ENCODE peak calls at places on chromosomes 16 and 17, in four cellular contexts. V is choroid plexus epithelial cell; H is CD4-positive, alpha-beta memory T cell; N is AG09309. W is an unnamed sample.

GRCh38 chr17:36862116-36862920 is 75.0 kb upstream of the LHX1 start:
- DNase-seq in V (no peak), H (no peak), N (no peak), W (no peak)

GRCh38 chr16:4307215-4308037 is 8.4 kb upstream of the GLIS2 start:
- DNase-seq in V (peak), H (peak), N (peak), W (peak)

GRCh38 chr16:48117217-48118105 is 38.3 kb downstream of the ABCC12 start:
- DNase-seq in V (peak), H (peak), N (no peak), W (peak)

GRCh38 chr17:19354123-19354522 is 8.4 kb downstream of the B9D1 start:
- DNase-seq in V (peak), H (no peak), N (peak), W (no peak)

GRCh38 chr16:87550510-87550961 is 51.8 kb upstream of the JPH3 start:
- DNase-seq in V (no peak), H (peak), N (no peak), W (peak)

GRCh38 chr16:73019456-73020362 is 28.2 kb downstream of the ZFHX3 start:
- DNase-seq in V (peak), H (no peak), N (no peak), W (no peak)

GRCh38 chr16:50924759-50925545 is 183.1 kb downstream of the CYLD start:
- DNase-seq in V (no peak), H (no peak), N (no peak), W (no peak)

GRCh38 chr16:50202926-50203624 is 50.0 kb downstream of the TENT4B start:
- DNase-seq in V (peak), H (no peak), N (peak), W (peak)

GRCh38 chr17:34761646-34762045 is 182.3 kb downstream of the TMEM132E start:
- DNase-seq in V (no peak), H (no peak), N (no peak), W (no peak)

GRCh38 chr17:58066409-58066808 is 16.8 kb upstream of the DYNLL2 start:
- DNase-seq in V (no peak), H (no peak), N (no peak), W (no peak)

GRCh38 chr17:74981979-74982662 is 5.3 kb upstream of the CDR2L start:
- DNase-seq in V (peak), H (peak), N (no peak), W (peak)

GRCh38 chr17:34981538-34982241 is 1.4 kb downstream of the LIG3 start:
- DNase-seq in V (peak), H (no peak), N (no peak), W (peak)

GRCh38 chr17:82965371-82965770 is 114.0 kb upstream of the METRNL start:
- DNase-seq in V (no peak), H (no peak), N (no peak), W (no peak)

W was measured in HEK293T.